ENCODE peak calls at places on chromosomes 5 and 9, in seven cellular contexts. One of them, this sample, is unnamed.

GRCh38 chr9:33719581-33720374 is 75.6 kb upstream of the PRSS3 start:
- DNase-seq in esophagus squamous epithelium: no peak
- DNase-seq in vagina: no peak
- DNase-seq in heart left ventricle: peak; percentile 62
- DNase-seq in Peyer's patch: peak; percentile 53
- DNase-seq in adrenal gland: no peak
- DNase-seq in transverse colon: no peak
- DNase-seq in this sample: peak; percentile 82

GRCh38 chr5:53167836-53168235 is 58.3 kb upstream of the MOCS2 start:
- DNase-seq in esophagus squamous epithelium: no peak
- DNase-seq in vagina: no peak
- DNase-seq in heart left ventricle: no peak
- DNase-seq in Peyer's patch: peak; percentile 58
- DNase-seq in adrenal gland: peak; percentile 71
- DNase-seq in transverse colon: peak; percentile 31
- DNase-seq in this sample: no peak

GRCh38 chr9:135002336-135002735 is 84.6 kb upstream of the FCN1 start:
- DNase-seq in esophagus squamous epithelium: no peak
- DNase-seq in vagina: no peak
- DNase-seq in heart left ventricle: no peak
- DNase-seq in Peyer's patch: no peak
- DNase-seq in adrenal gland: no peak
- DNase-seq in transverse colon: no peak
- DNase-seq in this sample: peak; percentile 50

GRCh38 chr9:81628897-81629296 is 60.5 kb downstream of the TLE1 start:
- DNase-seq in esophagus squamous epithelium: no peak
- DNase-seq in vagina: no peak
- DNase-seq in heart left ventricle: no peak
- DNase-seq in Peyer's patch: no peak
- DNase-seq in adrenal gland: no peak
- DNase-seq in transverse colon: no peak
- DNase-seq in this sample: no peak

GRCh38 chr5:72587909-72588308 is 80.7 kb upstream of the ZNF366 start:
- DNase-seq in esophagus squamous epithelium: no peak
- DNase-seq in vagina: no peak
- DNase-seq in heart left ventricle: no peak
- DNase-seq in Peyer's patch: no peak
- DNase-seq in adrenal gland: no peak
- DNase-seq in transverse colon: no peak
- DNase-seq in this sample: no peak

GRCh38 chr5:43456556-43456955 is 27.1 kb downstream of the TMEM267 start:
- DNase-seq in esophagus squamous epithelium: no peak
- DNase-seq in vagina: no peak
- DNase-seq in heart left ventricle: no peak
- DNase-seq in Peyer's patch: no peak
- DNase-seq in adrenal gland: no peak
- DNase-seq in transverse colon: no peak
- DNase-seq in this sample: no peak

GRCh38 chr9:89742660-89743059 is 137.8 kb downstream of the GADD45G start:
- DNase-seq in esophagus squamous epithelium: no peak
- DNase-seq in vagina: no peak
- DNase-seq in heart left ventricle: no peak
- DNase-seq in Peyer's patch: no peak
- DNase-seq in adrenal gland: no peak
- DNase-seq in transverse colon: peak; percentile 43
- DNase-seq in this sample: no peak

GRCh38 chr5:172283020-172283861 is at the start of gene UBTD2:
- DNase-seq in esophagus squamous epithelium: no peak
- DNase-seq in vagina: peak; percentile 88
- DNase-seq in heart left ventricle: peak; percentile 93
- DNase-seq in Peyer's patch: peak; percentile 91
- DNase-seq in adrenal gland: peak; percentile 86
- DNase-seq in transverse colon: peak; percentile 88
- DNase-seq in this sample: peak; percentile 96

GRCh38 chr9:104767507-104767906 is 3.6 kb downstream of the NIPSNAP3B start:
- DNase-seq in esophagus squamous epithelium: no peak
- DNase-seq in vagina: no peak
- DNase-seq in heart left ventricle: no peak
- DNase-seq in Peyer's patch: no peak
- DNase-seq in adrenal gland: no peak
- DNase-seq in transverse colon: no peak
- DNase-seq in this sample: no peak

GRCh38 chr5:95595289-95595931 is 24.5 kb upstream of the GPR150 start:
- DNase-seq in esophagus squamous epithelium: no peak
- DNase-seq in vagina: no peak
- DNase-seq in heart left ventricle: no peak
- DNase-seq in Peyer's patch: no peak
- DNase-seq in adrenal gland: no peak
- DNase-seq in transverse colon: no peak
- DNase-seq in this sample: no peak

GRCh38 chr9:3980771-3981170 is 319.1 kb downstream of the GLIS3 start:
- DNase-seq in esophagus squamous epithelium: no peak
- DNase-seq in vagina: no peak
- DNase-seq in heart left ventricle: no peak
- DNase-seq in Peyer's patch: no peak
- DNase-seq in adrenal gland: no peak
- DNase-seq in transverse colon: no peak
- DNase-seq in this sample: no peak

GRCh38 chr5:16577677-16578076 is 39.1 kb downstream of the RETREG1 start:
- DNase-seq in esophagus squamous epithelium: no peak
- DNase-seq in vagina: peak; percentile 25
- DNase-seq in heart left ventricle: no peak
- DNase-seq in Peyer's patch: no peak
- DNase-seq in adrenal gland: no peak
- DNase-seq in transverse colon: no peak
- DNase-seq in this sample: no peak

GRCh38 chr5:17228833-17229291 is 11.4 kb downstream of the BASP1 start:
- DNase-seq in esophagus squamous epithelium: no peak
- DNase-seq in vagina: no peak
- DNase-seq in heart left ventricle: no peak
- DNase-seq in Peyer's patch: no peak
- DNase-seq in adrenal gland: no peak
- DNase-seq in transverse colon: no peak
- DNase-seq in this sample: no peak

GRCh38 chr5:137566118-137566541 is 67.0 kb upstream of the SPOCK1 start:
- DNase-seq in esophagus squamous epithelium: no peak
- DNase-seq in vagina: no peak
- DNase-seq in heart left ventricle: no peak
- DNase-seq in Peyer's patch: no peak
- DNase-seq in adrenal gland: no peak
- DNase-seq in transverse colon: no peak
- DNase-seq in this sample: no peak

GRCh38 chr9:130769004-130769403 is 66.0 kb upstream of the ABL1 start:
- DNase-seq in esophagus squamous epithelium: no peak
- DNase-seq in vagina: no peak
- DNase-seq in heart left ventricle: no peak
- DNase-seq in Peyer's patch: no peak
- DNase-seq in adrenal gland: no peak
- DNase-seq in transverse colon: no peak
- DNase-seq in this sample: no peak

GRCh38 chr9:130766904-130767262 is 68.2 kb upstream of the ABL1 start:
- DNase-seq in esophagus squamous epithelium: no peak
- DNase-seq in vagina: no peak
- DNase-seq in heart left ventricle: no peak
- DNase-seq in Peyer's patch: no peak
- DNase-seq in adrenal gland: no peak
- DNase-seq in transverse colon: peak; percentile 37
- DNase-seq in this sample: no peak

GRCh38 chr9:130766031-130766903 is 68.8 kb upstream of the ABL1 start:
- DNase-seq in esophagus squamous epithelium: no peak
- DNase-seq in vagina: no peak
- DNase-seq in heart left ventricle: no peak
- DNase-seq in Peyer's patch: no peak
- DNase-seq in adrenal gland: no peak
- DNase-seq in transverse colon: peak; percentile 55
- DNase-seq in this sample: no peak

GRCh38 chr9:130770093-130770492 is 65.0 kb upstream of the ABL1 start:
- DNase-seq in esophagus squamous epithelium: no peak
- DNase-seq in vagina: no peak
- DNase-seq in heart left ventricle: no peak
- DNase-seq in Peyer's patch: no peak
- DNase-seq in adrenal gland: peak; percentile 40
- DNase-seq in transverse colon: no peak
- DNase-seq in this sample: no peak

DNA sequence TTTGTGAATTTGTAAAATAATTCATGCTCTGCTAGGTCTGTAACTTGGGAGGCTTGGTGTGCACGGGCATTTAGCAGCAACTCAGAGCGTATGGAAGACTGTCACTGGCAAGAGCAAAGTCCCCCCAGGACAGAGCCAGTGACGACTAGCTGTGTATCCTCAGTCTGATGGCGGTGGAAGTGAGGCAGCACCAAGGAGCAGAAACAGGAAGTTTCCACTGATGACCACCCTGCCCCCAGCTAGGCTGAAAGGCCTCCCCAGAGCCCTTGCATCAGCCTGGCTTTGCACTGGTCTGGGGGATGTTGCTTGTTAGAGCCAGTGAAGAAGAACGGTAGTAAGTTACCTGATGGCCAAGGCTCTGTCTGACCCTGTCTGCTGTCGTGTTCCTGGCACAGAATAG is 66.8 kb upstream of the ABL1 start:
- DNase-seq in esophagus squamous epithelium: no peak
- DNase-seq in vagina: no peak
- DNase-seq in heart left ventricle: no peak
- DNase-seq in Peyer's patch: peak; percentile 71
- DNase-seq in adrenal gland: no peak
- DNase-seq in transverse colon: peak; percentile 60
- DNase-seq in this sample: no peak
- TF ChIP-seq POLR2A in esophagus squamous epithelium: no peak
- TF ChIP-seq POLR2A in vagina: no peak
- TF ChIP-seq POLR2A in heart left ventricle: no peak
- TF ChIP-seq POLR2A in Peyer's patch: no peak
- TF ChIP-seq POLR2A in adrenal gland: no peak
- TF ChIP-seq POLR2A in transverse colon: no peak
- TF ChIP-seq POLR2A in this sample: no peak

GRCh38 chr5:119512277-119512676 is 60.0 kb downstream of the HSD17B4 start:
- DNase-seq in esophagus squamous epithelium: no peak
- DNase-seq in vagina: no peak
- DNase-seq in heart left ventricle: no peak
- DNase-seq in Peyer's patch: no peak
- DNase-seq in adrenal gland: no peak
- DNase-seq in transverse colon: no peak
- DNase-seq in this sample: no peak

DNA sequence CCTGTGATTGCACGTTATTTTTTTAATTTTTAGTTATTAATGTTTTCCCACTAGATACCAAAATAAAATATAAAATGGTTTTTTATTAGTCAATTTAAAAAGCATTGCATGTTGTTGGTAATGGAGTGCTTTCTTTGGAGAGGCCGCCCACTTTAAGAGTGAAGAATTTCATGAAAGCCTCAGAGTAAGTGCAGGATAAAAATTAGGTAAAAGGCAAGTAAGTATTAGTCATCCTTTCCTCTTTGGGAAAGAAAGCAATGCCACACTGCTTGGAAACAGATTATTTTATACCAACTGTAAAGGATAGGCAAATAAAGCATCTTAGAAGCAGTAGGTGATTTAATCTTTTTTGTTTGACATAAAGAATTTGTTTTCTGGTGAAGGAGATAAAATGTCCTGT is 62.9 kb downstream of the HSD17B4 start:
- DNase-seq in esophagus squamous epithelium: no peak
- DNase-seq in vagina: no peak
- DNase-seq in heart left ventricle: no peak
- DNase-seq in Peyer's patch: no peak
- DNase-seq in adrenal gland: no peak
- DNase-seq in transverse colon: no peak
- DNase-seq in this sample: no peak
- H3K36me3 ChIP-seq in esophagus squamous epithelium: peaks cover 11% of the 10 kb centered on the region
- H3K36me3 ChIP-seq in vagina: peaks cover 45% of the 10 kb centered on the region
- H3K36me3 ChIP-seq in heart left ventricle: no peaks in the 10 kb centered on the region
- H3K36me3 ChIP-seq in Peyer's patch: peaks cover 6% of the 10 kb centered on the region
- H3K36me3 ChIP-seq in adrenal gland: no peaks in the 10 kb centered on the region
- H3K36me3 ChIP-seq in transverse colon: no peaks in the 10 kb centered on the region
- H3K36me3 ChIP-seq in this sample: peaks cover 96% of the 10 kb centered on the region

DNA sequence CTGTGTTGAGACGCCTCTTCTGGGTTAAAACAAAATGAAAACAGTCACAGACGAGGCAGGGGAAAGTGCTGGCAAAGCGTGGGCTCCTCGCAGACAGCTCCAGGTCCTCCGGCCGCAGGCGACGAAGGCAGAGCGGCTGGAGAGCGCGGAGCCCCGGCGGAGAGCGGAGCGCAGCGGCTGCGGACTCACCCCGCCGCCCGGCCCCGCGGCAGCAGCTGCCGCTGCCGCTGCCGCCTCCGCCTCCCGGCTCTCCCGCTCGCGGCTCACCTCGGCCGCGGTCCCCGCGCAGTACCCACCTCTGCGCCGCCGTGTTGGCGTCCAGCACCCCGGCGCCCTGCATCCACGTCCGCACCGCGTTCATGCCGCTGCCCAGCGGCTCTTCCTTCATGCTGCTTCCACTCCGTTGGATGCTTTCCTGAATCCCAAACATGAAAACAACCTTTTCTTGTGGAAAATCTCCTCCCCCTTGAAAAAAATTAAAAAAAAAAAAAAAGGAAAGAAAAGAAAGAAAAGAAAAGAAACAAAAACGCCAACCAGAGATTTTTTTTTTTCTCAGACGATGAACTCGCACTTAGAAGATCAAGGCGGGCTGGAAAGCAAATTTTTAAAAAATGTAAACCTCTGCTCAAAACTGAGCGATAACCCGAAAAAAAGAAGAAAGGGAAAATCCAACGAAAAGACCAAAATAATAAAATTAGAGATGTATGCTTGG is 511 bp downstream of the EBF1 start:
- DNase-seq in esophagus squamous epithelium: no peak
- DNase-seq in vagina: no peak
- DNase-seq in heart left ventricle: peak; percentile 78
- DNase-seq in Peyer's patch: peak; percentile 67
- DNase-seq in adrenal gland: peak; percentile 61
- DNase-seq in transverse colon: no peak
- DNase-seq in this sample: peak; percentile 90
- TF ChIP-seq POLR2A in esophagus squamous epithelium: peak; percentile 9
- TF ChIP-seq POLR2A in vagina: no peak
- TF ChIP-seq POLR2A in heart left ventricle: no peak
- TF ChIP-seq POLR2A in Peyer's patch: no peak
- TF ChIP-seq POLR2A in adrenal gland: peak; percentile 49
- TF ChIP-seq POLR2A in transverse colon: no peak
- TF ChIP-seq POLR2A in this sample: no peak

GRCh38 chr9:133779081-133779480 is 40.9 kb upstream of the SARDH start:
- DNase-seq in esophagus squamous epithelium: no peak
- DNase-seq in vagina: no peak
- DNase-seq in heart left ventricle: peak; percentile 39
- DNase-seq in Peyer's patch: no peak
- DNase-seq in adrenal gland: no peak
- DNase-seq in transverse colon: no peak
- DNase-seq in this sample: peak; percentile 44

GRCh38 chr9:133780962-133781827 is 43.0 kb upstream of the SARDH start:
- DNase-seq in esophagus squamous epithelium: no peak
- DNase-seq in vagina: no peak
- DNase-seq in heart left ventricle: peak; percentile 48
- DNase-seq in Peyer's patch: no peak
- DNase-seq in adrenal gland: no peak
- DNase-seq in transverse colon: no peak
- DNase-seq in this sample: peak; percentile 58

GRCh38 chr9:133779516-133780403 is 41.6 kb upstream of the SARDH start:
- DNase-seq in esophagus squamous epithelium: no peak
- DNase-seq in vagina: no peak
- DNase-seq in heart left ventricle: peak; percentile 52
- DNase-seq in Peyer's patch: no peak
- DNase-seq in adrenal gland: no peak
- DNase-seq in transverse colon: no peak
- DNase-seq in this sample: peak; percentile 44

GRCh38 chr9:133781828-133782135 is 43.6 kb upstream of the SARDH start:
- DNase-seq in esophagus squamous epithelium: no peak
- DNase-seq in vagina: no peak
- DNase-seq in heart left ventricle: peak; percentile 43
- DNase-seq in Peyer's patch: no peak
- DNase-seq in adrenal gland: no peak
- DNase-seq in transverse colon: no peak
- DNase-seq in this sample: peak; percentile 64

GRCh38 chr9:133780404-133780945 is 42.3 kb upstream of the SARDH start:
- DNase-seq in esophagus squamous epithelium: no peak
- DNase-seq in vagina: no peak
- DNase-seq in heart left ventricle: peak; percentile 52
- DNase-seq in Peyer's patch: no peak
- DNase-seq in adrenal gland: no peak
- DNase-seq in transverse colon: no peak
- DNase-seq in this sample: peak; percentile 48
- H3K36me3 ChIP-seq in esophagus squamous epithelium: no peaks in the 10 kb centered on the region
- H3K36me3 ChIP-seq in vagina: peaks cover 14% of the 10 kb centered on the region
- H3K36me3 ChIP-seq in heart left ventricle: no peaks in the 10 kb centered on the region
- H3K36me3 ChIP-seq in Peyer's patch: no peaks in the 10 kb centered on the region
- H3K36me3 ChIP-seq in adrenal gland: no peaks in the 10 kb centered on the region
- H3K36me3 ChIP-seq in transverse colon: no peaks in the 10 kb centered on the region
- H3K36me3 ChIP-seq in this sample: peaks cover 15% of the 10 kb centered on the region

This sample was measured in spleen.